ENCODE peak calls at places on chromosomes 4 and X, in six cellular contexts. One of them, this sample, is unnamed.

GRCh38 chrX:31057291-31057690 is 14.6 kb downstream of the FTHL17 start:
- DNase-seq in globus pallidus: no peak
- DNase-seq in GM04504: no peak
- DNase-seq in hepatocyte: no peak
- DNase-seq in NCI-H1436: no peak
- DNase-seq in IMR-90: no peak
- DNase-seq in this sample: no peak

GRCh38 chrX:981791-982626 is 230.4 kb downstream of the CRLF2 start:
- DNase-seq in globus pallidus: no peak
- DNase-seq in GM04504: no peak
- DNase-seq in hepatocyte: no peak
- DNase-seq in NCI-H1436: no peak
- DNase-seq in IMR-90: no peak
- DNase-seq in this sample: no peak

GRCh38 chrX:153728095-153728494 is 3.4 kb downstream of the ABCD1 start:
- DNase-seq in globus pallidus: no peak
- DNase-seq in GM04504: no peak
- DNase-seq in hepatocyte: no peak
- DNase-seq in NCI-H1436: no peak
- DNase-seq in IMR-90: no peak
- DNase-seq in this sample: no peak

GRCh38 chrX:140572724-140573123 is 67.9 kb upstream of the SOX3 start:
- DNase-seq in globus pallidus: peak
- DNase-seq in GM04504: no peak
- DNase-seq in hepatocyte: peak
- DNase-seq in NCI-H1436: peak
- DNase-seq in IMR-90: peak
- DNase-seq in this sample: no peak

GRCh38 chr4:155639674-155640529 is 26.7 kb upstream of the GUCY1A1 start:
- DNase-seq in globus pallidus: peak
- DNase-seq in GM04504: no peak
- DNase-seq in hepatocyte: no peak
- DNase-seq in NCI-H1436: no peak
- DNase-seq in IMR-90: no peak
- DNase-seq in this sample: no peak

GRCh38 chr4:1593881-1594345 is 90.2 kb downstream of the FAM53A start:
- DNase-seq in globus pallidus: no peak
- DNase-seq in GM04504: no peak
- DNase-seq in hepatocyte: no peak
- DNase-seq in NCI-H1436: no peak
- DNase-seq in IMR-90: no peak
- DNase-seq in this sample: no peak

GRCh38 chr4:24798036-24798610 is 2.8 kb downstream of the SOD3 start:
- DNase-seq in globus pallidus: no peak
- DNase-seq in GM04504: no peak
- DNase-seq in hepatocyte: no peak
- DNase-seq in NCI-H1436: no peak
- DNase-seq in IMR-90: no peak
- DNase-seq in this sample: no peak

GRCh38 chrX:106467422-106467821 is 144.4 kb upstream of the RADX start:
- DNase-seq in globus pallidus: no peak
- DNase-seq in GM04504: no peak
- DNase-seq in hepatocyte: no peak
- DNase-seq in NCI-H1436: no peak
- DNase-seq in IMR-90: no peak
- DNase-seq in this sample: no peak

GRCh38 chr4:93791570-93792195 is 36.9 kb upstream of the ATOH1 start:
- DNase-seq in globus pallidus: peak
- DNase-seq in GM04504: peak
- DNase-seq in hepatocyte: peak
- DNase-seq in NCI-H1436: peak
- DNase-seq in IMR-90: peak
- DNase-seq in this sample: peak

GRCh38 chr4:79862842-79863241 is 210.2 kb downstream of the ANTXR2 start:
- DNase-seq in globus pallidus: no peak
- DNase-seq in GM04504: no peak
- DNase-seq in hepatocyte: no peak
- DNase-seq in NCI-H1436: no peak
- DNase-seq in IMR-90: no peak
- DNase-seq in this sample: no peak

GRCh38 chr4:100187781-100188180 is 2.5 kb downstream of the DDIT4L start:
- DNase-seq in globus pallidus: no peak
- DNase-seq in GM04504: no peak
- DNase-seq in hepatocyte: no peak
- DNase-seq in NCI-H1436: no peak
- DNase-seq in IMR-90: no peak
- DNase-seq in this sample: no peak

GRCh38 chrX:111319451-111319850 is 49.2 kb upstream of the CAPN6 start:
- DNase-seq in globus pallidus: no peak
- DNase-seq in GM04504: no peak
- DNase-seq in hepatocyte: no peak
- DNase-seq in NCI-H1436: no peak
- DNase-seq in IMR-90: no peak
- DNase-seq in this sample: no peak

GRCh38 chr4:138114434-138114833 is 127.7 kb downstream of the SLC7A11 start:
- DNase-seq in globus pallidus: no peak
- DNase-seq in GM04504: no peak
- DNase-seq in hepatocyte: no peak
- DNase-seq in NCI-H1436: no peak
- DNase-seq in IMR-90: peak
- DNase-seq in this sample: no peak

GRCh38 chrX:22272613-22273012 is at the start of gene CBLL2:
- DNase-seq in globus pallidus: no peak
- DNase-seq in GM04504: no peak
- DNase-seq in hepatocyte: no peak
- DNase-seq in NCI-H1436: no peak
- DNase-seq in IMR-90: no peak
- DNase-seq in this sample: no peak

GRCh38 chr4:105990933-105991332 is 95.7 kb downstream of the NPNT start:
- DNase-seq in globus pallidus: peak
- DNase-seq in GM04504: peak
- DNase-seq in hepatocyte: peak
- DNase-seq in NCI-H1436: no peak
- DNase-seq in IMR-90: peak
- DNase-seq in this sample: peak

GRCh38 chr4:15778191-15778741 is at the start of gene CD38:
- DNase-seq in globus pallidus: peak
- DNase-seq in GM04504: no peak
- DNase-seq in hepatocyte: peak
- DNase-seq in NCI-H1436: no peak
- DNase-seq in IMR-90: no peak
- DNase-seq in this sample: no peak

GRCh38 chr4:6280365-6280996 is 10.8 kb downstream of the WFS1 start:
- DNase-seq in globus pallidus: no peak
- DNase-seq in GM04504: no peak
- DNase-seq in hepatocyte: no peak
- DNase-seq in NCI-H1436: no peak
- DNase-seq in IMR-90: no peak
- DNase-seq in this sample: no peak

GRCh38 chr4:108828620-108829019 is 65.8 kb upstream of the ETNPPL start:
- DNase-seq in globus pallidus: no peak
- DNase-seq in GM04504: no peak
- DNase-seq in hepatocyte: peak
- DNase-seq in NCI-H1436: no peak
- DNase-seq in IMR-90: no peak
- DNase-seq in this sample: no peak

GRCh38 chrX:37599735-37600134 is 28.3 kb downstream of the LANCL3 start:
- DNase-seq in globus pallidus: no peak
- DNase-seq in GM04504: no peak
- DNase-seq in hepatocyte: no peak
- DNase-seq in NCI-H1436: no peak
- DNase-seq in IMR-90: no peak
- DNase-seq in this sample: no peak

GRCh38 chrX:81957900-81958545 is 756.1 kb downstream of the SH3BGRL start:
- DNase-seq in globus pallidus: peak
- DNase-seq in GM04504: no peak
- DNase-seq in hepatocyte: peak
- DNase-seq in NCI-H1436: peak
- DNase-seq in IMR-90: peak
- DNase-seq in this sample: no peak

This sample was measured in glomerular endothelial cell.